ENCODE peak calls at places on chromosomes 6 and 20, in five cellular contexts. F is AG04450, E is neural progenitor cell, G is endodermal cell, Z is coronary artery. M is an unnamed sample.

GRCh38 chr20:5178046-5178445 is 51.2 kb downstream of the CDS2 start:
- DNase-seq in F (no peak), E (no peak), G (no peak), Z (no peak), M (no peak)

GRCh38 chr20:32823078-32823477 is 3.3 kb downstream of the MAPRE1 start:
- DNase-seq in F (peak; percentile 39), E (peak; percentile 16), G (no peak), Z (no peak), M (peak; percentile 16)

GRCh38 chr6:151723152-151723551 is 84.3 kb upstream of the ESR1 start:
- DNase-seq in F (no peak), E (no peak), G (no peak), Z (no peak), M (no peak)

GRCh38 chr6:31908791-31909190 is 6.9 kb upstream of the ZBTB12 start:
- DNase-seq in F (peak; percentile 76), E (no peak), G (no peak), Z (no peak), M (no peak)

GRCh38 chr20:62030834-62031434 is 34.7 kb downstream of the TAF4 start:
- DNase-seq in F (no peak), E (no peak), G (no peak), Z (no peak), M (no peak)

GRCh38 chr20:17794400-17794799 is 94.6 kb downstream of the BANF2 start:
- DNase-seq in F (no peak), E (no peak), G (no peak), Z (no peak), M (no peak)

GRCh38 chr6:108080010-108080780 is 5.7 kb upstream of the OSTM1 start:
- DNase-seq in F (no peak), E (no peak), G (peak; percentile 80), Z (no peak), M (peak; percentile 42)

GRCh38 chr20:18138266-18138582 is 561 bp downstream of the KAT14 start:
- DNase-seq in F (no peak), E (no peak), G (no peak), Z (no peak), M (no peak)

GRCh38 chr6:16265351-16266341 is 27.3 kb downstream of the GMPR start:
- DNase-seq in F (no peak), E (no peak), G (no peak), Z (no peak), M (no peak)

GRCh38 chr20:60469829-60470228 is 511.6 kb downstream of the CDH26 start:
- DNase-seq in F (no peak), E (no peak), G (peak; percentile 13), Z (no peak), M (no peak)

GRCh38 chr6:52616271-52616670 is 39.4 kb upstream of the TRAM2 start:
- DNase-seq in F (no peak), E (no peak), G (no peak), Z (no peak), M (no peak)

GRCh38 chr6:154440422-154441043 is 70.0 kb downstream of the CNKSR3 start:
- DNase-seq in F (no peak), E (no peak), G (no peak), Z (no peak), M (no peak)

GRCh38 chr20:43189614-43190331 is at the start of gene PTPRT:
- DNase-seq in F (no peak), E (peak; percentile 70), G (peak; percentile 63), Z (no peak), M (no peak)

GRCh38 chr6:89308525-89309400 is 6.3 kb downstream of the GABRR2 start:
- DNase-seq in F (no peak), E (no peak), G (no peak), Z (no peak), M (no peak)

GRCh38 chr6:89311853-89312531 is 3.1 kb downstream of the GABRR2 start:
- DNase-seq in F (no peak), E (peak; percentile 83), G (peak; percentile 91), Z (no peak), M (peak; percentile 25)

GRCh38 chr6:89313006-89313405 is 2.1 kb downstream of the GABRR2 start:
- DNase-seq in F (peak; percentile 59), E (no peak), G (no peak), Z (no peak), M (peak; percentile 60)

GRCh38 chr6:89310929-89311328 is 4.2 kb downstream of the GABRR2 start:
- DNase-seq in F (no peak), E (peak; percentile 49), G (no peak), Z (no peak), M (no peak)

DNA sequence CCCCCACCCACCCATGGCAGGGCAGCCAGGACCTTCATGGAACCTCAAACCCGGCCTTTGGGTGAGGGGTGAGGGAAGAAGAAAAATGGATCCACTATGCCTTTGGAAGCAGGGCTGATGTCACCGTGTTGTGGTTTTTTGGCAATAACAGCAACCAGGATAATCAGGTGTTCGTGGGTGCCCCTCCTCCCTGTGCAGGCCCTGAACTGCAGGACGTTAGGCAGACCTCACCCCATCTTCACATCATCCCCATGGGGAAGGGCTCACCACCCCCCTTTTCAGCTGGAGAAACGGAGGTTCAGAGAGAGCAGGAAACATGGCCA is 3.6 kb downstream of the GABRR2 start:
- DNase-seq in F (no peak), E (no peak), G (no peak), Z (no peak), M (no peak)
- H3K27ac ChIP-seq in F (no peak overlapping the region), E (no peak overlapping the region), G (no peak overlapping the region), Z (peak overlapping the region; percentile 18), M (no peak overlapping the region)

GRCh38 chr6:88561974-88562736 is 396.0 kb upstream of the CNR1 start:
- DNase-seq in F (no peak), E (no peak), G (no peak), Z (no peak), M (no peak)
- H3K27ac ChIP-seq in F (no peak overlapping the region), E (no peak overlapping the region), G (no peak overlapping the region), Z (no peak overlapping the region), M (peak overlapping the region; percentile 22)

DNA sequence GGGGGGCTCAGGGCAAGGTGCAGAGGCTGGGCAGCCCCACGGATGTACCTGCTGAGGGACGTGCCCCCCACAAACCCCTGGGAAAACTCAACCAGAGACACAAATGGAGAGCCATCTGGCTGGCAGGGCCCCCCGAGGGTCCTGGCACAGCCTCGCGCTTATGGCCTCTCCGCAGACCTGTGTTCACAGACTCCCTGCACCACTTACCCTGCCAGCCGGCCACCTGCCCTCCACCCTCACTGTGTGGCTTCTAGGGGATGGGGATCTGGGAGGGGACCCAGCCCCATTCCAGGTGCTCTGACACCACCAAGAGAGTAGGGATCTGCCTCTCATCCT is 3.4 kb upstream of the ZBTB46 start:
- DNase-seq in F (no peak), E (no peak), G (no peak), Z (no peak), M (no peak)
- H3K27ac ChIP-seq in F (peak overlapping the region; percentile 92), E (no peak overlapping the region), G (no peak overlapping the region), Z (peak overlapping the region; percentile 91), M (no peak overlapping the region)

GRCh38 chr6:35397806-35398418 is 54.2 kb upstream of the FANCE start:
- DNase-seq in F (no peak), E (no peak), G (peak; percentile 68), Z (no peak), M (peak; percentile 63)
- H3K27ac ChIP-seq in F (no peak overlapping the region), E (no peak overlapping the region), G (no peak overlapping the region), Z (no peak overlapping the region), M (no peak overlapping the region)

GRCh38 chr6:33696538-33697518 is 14.7 kb downstream of the UQCC2 start:
- DNase-seq in F (peak; percentile 15), E (no peak), G (peak; percentile 59), Z (no peak), M (peak; percentile 94)

GRCh38 chr6:33696076-33696475 is 15.4 kb downstream of the UQCC2 start:
- DNase-seq in F (no peak), E (no peak), G (no peak), Z (no peak), M (no peak)

GRCh38 chr6:33694977-33695376 is 16.5 kb downstream of the UQCC2 start:
- DNase-seq in F (no peak), E (no peak), G (no peak), Z (no peak), M (no peak)

GRCh38 chr6:33694401-33694931 is 17.0 kb downstream of the UQCC2 start:
- DNase-seq in F (no peak), E (no peak), G (no peak), Z (no peak), M (peak; percentile 50)

GRCh38 chr6:33695451-33695855 is 16.0 kb downstream of the UQCC2 start:
- DNase-seq in F (no peak), E (no peak), G (no peak), Z (no peak), M (peak; percentile 85)
- H3K27ac ChIP-seq in F (no peak overlapping the region), E (no peak overlapping the region), G (no peak overlapping the region), Z (peak overlapping the region; percentile 72), M (peak overlapping the region; percentile 89)

DNA sequence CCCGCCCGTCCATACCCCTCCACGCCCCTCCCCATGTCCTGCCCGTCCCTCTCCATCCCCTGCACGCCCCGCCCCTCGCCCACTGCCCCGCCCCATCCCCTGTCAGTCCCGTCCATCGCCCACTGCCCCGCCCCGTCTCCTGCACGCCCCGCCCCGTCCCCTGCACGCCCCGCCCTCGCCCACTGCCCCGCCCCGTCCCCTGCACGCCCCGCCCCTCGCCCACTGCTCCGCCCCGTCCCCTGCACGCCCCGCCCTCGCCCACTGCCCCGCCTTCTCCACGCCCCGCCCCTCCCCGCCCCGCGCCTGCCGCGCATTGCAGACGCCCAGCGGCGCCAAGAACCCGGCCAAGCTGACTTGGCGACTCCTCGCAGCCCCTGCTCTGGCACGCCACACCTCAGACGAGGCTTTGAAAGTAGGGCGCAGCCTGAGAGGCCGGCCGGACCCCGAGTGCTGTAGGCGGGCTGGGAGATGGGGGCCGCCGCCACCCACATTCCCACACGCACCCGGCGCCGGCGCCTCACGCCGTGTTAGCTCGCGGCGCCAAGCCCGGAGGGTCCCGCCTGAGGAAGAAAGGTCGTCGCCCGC is at the start of gene RAD21L1:
- DNase-seq in F (peak; percentile 21), E (peak; percentile 95), G (peak; percentile 99), Z (no peak), M (peak; percentile 74)
- H3K27ac ChIP-seq in F (no peak within 1 kb of the TSS), E (no peak within 1 kb of the TSS), G (no peak within 1 kb of the TSS), Z (peak within 1 kb of the TSS; percentile 37), M (peak within 1 kb of the TSS; percentile 37)

DNA sequence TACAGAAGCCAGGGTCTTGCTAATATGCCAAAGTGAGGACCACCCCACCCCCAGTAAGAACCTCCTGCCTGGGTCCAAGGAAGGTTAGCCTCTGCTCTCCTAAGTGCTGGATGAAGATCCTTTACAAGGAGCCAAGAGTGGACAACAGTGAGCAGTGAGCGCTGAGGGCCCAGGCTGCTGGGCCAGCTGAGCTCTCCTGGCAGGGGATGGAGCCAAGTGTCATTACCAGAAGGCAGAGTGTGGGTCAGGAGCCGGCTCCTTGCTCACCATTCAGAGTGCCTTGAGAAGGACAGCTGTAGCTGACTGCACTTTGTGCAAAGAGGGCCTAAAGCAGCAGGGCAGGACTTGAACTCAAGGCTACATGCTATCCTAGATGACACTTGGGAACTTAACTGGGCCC is 16.9 kb downstream of the MAFB start:
- DNase-seq in F (no peak), E (no peak), G (no peak), Z (no peak), M (no peak)
- H3K27ac ChIP-seq in F (no peak overlapping the region), E (no peak overlapping the region), G (no peak overlapping the region), Z (no peak overlapping the region), M (no peak overlapping the region)